ENCODE peak calls at places on chromosomes 12 and 14, in six cellular contexts. H, S, B, X, P and C are unnamed samples.

GRCh38 chr14:96889091-96889490 is 91.9 kb downstream of the VRK1 start:
- DNase-seq in H (no peak), X (no peak), B (no peak), S (no peak), P (no peak), C (no peak)

GRCh38 chr12:120708646-120709045 is 1.6 kb upstream of the UNC119B start:
- DNase-seq in S (no peak), B (no peak), P (no peak), H (no peak), X (no peak), C (no peak)

GRCh38 chr12:46209914-46210834 is 58.7 kb downstream of the SLC38A1 start:
- DNase-seq in X (peak), P (no peak), B (peak), S (no peak), H (no peak), C (no peak)

GRCh38 chr14:51612449-51612848 is 39.3 kb upstream of the FRMD6 start:
- DNase-seq in B (no peak), P (no peak), S (no peak), H (no peak), X (no peak), C (no peak)

GRCh38 chr14:102116361-102117180 is 23.1 kb upstream of the WDR20 start:
- DNase-seq in B (no peak), X (no peak), P (no peak), S (no peak), H (no peak), C (no peak)

GRCh38 chr12:9756756-9757155 is 3.9 kb downstream of the CD69 start:
- DNase-seq in S (no peak), B (no peak), P (no peak), X (no peak), H (no peak), C (no peak)

GRCh38 chr12:122725452-122725851 is 5.2 kb downstream of the HCAR1 start:
- DNase-seq in S (no peak), B (no peak), P (no peak), H (no peak), X (no peak), C (no peak)

GRCh38 chr14:57405562-57405961 is 15.2 kb downstream of the NAA30 start:
- DNase-seq in B (no peak), P (no peak), H (no peak), S (no peak), X (no peak), C (no peak)

GRCh38 chr12:111093428-111094142 is 173.2 kb upstream of the MYL2 start:
- DNase-seq in H (no peak), P (no peak), X (no peak), S (no peak), B (peak), C (no peak)

GRCh38 chr14:24911324-24912095 is 138.4 kb downstream of the STXBP6 start:
- DNase-seq in P (no peak), B (peak), S (no peak), H (no peak), X (no peak), C (no peak)

GRCh38 chr12:82358200-82359114 is at the start of the genes CCDC59 and METTL25:
- DNase-seq in X (peak), P (peak), H (peak), B (peak), S (peak), C (peak)
- TF ChIP-seq EP300 in X (no peak), P (peak), H (no peak), B (peak), S (no peak), C (no peak)

DNA sequence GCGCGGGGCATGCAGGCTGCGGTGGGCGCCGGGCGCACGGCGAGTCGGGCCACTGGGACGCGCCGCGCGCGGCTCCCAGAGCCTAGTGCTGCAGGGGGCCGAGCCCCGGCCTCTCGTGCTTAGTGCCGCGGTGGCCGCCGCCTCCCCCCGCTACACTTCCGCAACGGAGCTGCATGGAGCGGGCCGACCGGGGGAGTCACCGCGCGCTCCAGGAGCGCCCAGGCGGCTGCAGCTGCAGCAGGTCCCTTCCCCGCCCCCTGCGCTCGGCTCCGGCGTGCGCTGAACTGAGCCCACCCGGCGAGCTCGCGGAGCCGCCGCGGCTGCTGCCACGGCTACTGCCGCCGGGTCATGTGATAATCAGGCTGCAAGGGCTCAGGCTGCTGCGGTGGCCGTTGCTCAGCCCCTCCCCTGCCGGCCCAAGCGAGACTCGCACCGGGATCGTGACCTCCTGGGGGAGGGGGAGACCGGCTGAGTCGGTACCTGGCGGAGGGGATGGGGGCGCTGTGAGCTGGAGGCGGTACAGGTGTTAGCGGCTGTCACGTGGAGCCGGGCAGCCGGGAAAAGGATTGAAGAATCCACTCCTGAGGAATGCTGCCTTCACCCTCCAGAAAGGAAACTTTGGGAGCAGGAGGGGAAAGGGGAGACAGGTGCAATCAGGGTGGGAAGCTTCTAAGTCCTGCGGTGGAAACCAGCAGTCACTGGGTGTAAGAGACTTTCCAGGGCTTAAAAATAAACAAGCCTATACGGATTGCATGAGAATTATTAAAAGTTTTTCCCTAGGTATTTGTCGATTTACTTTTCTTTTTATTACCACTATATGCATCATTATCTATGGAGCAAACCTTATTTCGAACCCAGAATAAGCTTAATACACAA is at the start of gene PPM1H:
- DNase-seq in S (peak), P (peak), X (peak), B (no peak), H (peak), C (no peak)
- TF ChIP-seq EP300 in S (no peak), P (no peak), X (no peak), B (no peak), H (no peak), C (no peak)

DNA sequence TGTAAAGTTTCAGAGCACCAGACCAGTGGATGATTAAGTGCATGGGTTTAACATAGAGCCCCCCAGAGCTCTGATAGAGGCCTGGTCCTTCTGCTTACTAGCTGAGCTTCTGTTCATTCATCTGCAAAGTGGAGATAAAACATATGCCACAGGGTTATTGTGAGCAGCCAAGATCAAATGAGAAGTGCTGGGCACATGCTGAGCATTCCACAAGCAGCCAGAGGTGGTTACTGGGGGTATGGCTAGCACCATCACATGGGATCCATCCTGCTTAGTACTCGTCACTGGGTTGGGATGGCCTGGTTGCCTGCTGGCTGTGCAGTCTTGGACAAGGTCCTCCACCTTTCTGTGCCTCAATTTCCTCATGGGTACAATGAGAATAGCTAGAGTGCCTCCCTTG is 18.0 kb upstream of the SMUG1 start:
- DNase-seq in B (no peak), X (no peak), P (no peak), H (no peak), S (no peak), C (no peak)
- TF ChIP-seq EP300 in B (no peak), X (no peak), P (no peak), H (no peak), S (no peak), C (no peak)

GRCh38 chr12:508145-508544 is 48.4 kb downstream of the B4GALNT3 start:
- DNase-seq in X (peak), S (no peak), H (no peak), P (no peak), B (no peak), C (no peak)

GRCh38 chr12:509494-509893 is 49.8 kb downstream of the B4GALNT3 start:
- DNase-seq in X (peak), H (no peak), P (no peak), B (no peak), S (no peak), C (no peak)

GRCh38 chr12:505221-505620 is 45.5 kb downstream of the B4GALNT3 start:
- DNase-seq in B (no peak), S (no peak), H (no peak), X (peak), P (no peak), C (no peak)

GRCh38 chr12:508795-509194 is 49.1 kb downstream of the B4GALNT3 start:
- DNase-seq in X (peak), S (no peak), H (no peak), B (no peak), P (no peak), C (no peak)

DNA sequence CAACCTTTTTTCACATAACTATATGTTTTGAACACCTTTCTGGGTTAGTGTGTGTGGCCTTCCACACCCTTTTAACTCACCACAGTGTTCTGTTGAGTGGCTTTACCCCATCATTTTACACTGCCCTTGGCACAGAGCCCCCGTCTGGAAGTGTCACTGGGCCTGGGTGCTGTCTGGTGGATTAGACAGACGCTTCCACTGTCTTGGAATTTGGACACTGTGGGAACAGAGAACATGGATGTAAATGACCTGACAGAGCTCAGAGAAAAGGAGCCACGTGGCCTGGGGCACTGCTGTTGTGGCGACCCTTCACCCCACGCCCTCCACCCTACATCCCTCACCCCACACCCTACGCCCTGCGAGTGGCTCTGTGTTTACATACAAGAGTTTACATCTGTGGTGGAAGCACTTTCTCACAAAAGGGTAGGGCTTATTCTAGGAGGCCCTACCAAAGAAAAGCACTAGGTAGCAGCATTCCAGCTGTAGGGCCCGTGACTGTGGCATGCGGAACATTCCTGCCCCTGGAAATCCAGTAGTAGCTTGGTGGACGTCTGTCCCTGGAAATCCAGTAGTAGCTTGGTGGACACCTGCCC is 47.6 kb downstream of the B4GALNT3 start:
- DNase-seq in S (no peak), H (no peak), X (peak), B (no peak), P (no peak), C (no peak)
- TF ChIP-seq EP300 in S (no peak), H (no peak), X (no peak), B (no peak), P (no peak), C (no peak)

DNA sequence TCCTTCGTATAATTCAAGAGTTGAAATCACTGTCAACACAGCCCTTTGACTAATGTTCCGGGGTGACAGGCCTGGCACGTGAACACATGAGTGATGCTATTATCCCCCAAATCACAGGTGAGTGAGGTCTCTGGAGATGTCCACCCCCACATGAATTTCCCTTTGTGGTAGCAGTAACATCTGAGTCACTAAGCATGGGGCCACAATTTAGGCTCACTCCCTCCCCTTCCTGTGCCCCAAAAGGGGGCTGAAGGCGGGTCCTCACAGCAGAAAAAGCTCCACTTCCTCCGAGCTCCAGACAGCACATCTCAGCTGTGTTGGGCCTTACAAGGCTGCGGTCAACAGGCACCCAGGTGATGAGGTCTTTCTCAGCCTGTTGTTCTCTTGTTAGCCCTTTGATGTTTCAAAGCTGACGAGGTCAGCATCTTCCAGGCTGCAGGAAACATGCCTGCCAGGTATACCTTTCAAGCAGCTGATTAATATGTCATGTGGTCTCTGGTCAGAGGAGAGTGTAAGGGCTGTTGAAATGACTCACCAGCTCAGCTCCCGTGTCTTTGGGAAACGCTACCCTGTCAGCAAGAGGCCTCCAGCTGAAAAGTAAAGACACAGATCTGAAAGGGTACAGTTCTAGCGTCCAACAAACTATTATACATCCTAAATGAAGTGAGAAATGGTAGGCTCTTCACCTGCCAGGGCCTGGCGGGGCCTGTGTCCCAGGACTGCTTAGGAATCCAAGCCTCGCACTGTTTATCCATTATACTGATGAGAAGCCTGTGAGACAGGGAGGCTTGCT is 107.3 kb downstream of the ZFP36L1 start:
- DNase-seq in B (peak), H (no peak), P (no peak), S (no peak), X (no peak), C (no peak)
- TF ChIP-seq EP300 in B (no peak), H (no peak), P (no peak), S (no peak), X (no peak), C (peak)

DNA sequence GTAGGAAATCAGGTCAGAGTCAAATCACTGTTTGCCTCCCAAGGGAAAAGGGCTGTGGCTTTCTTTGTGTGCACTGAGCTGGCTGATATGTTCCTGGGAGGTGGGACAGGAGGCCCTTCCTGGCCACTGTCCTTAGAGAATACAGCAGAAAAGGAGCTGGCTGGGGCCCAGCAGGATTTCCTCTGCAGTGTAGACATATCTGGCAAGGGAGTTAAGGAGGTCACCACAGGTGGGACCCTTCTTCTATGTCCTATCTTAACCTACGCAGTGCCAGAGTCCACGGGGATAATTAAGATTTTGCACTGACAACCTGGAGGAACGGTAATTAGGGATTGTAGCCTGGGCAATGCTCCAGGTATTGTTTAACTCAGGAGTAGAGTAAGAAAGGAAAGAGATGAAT is 145.3 kb downstream of the NTF3 start:
- DNase-seq in B (no peak), H (no peak), X (no peak), S (no peak), P (no peak), C (no peak)
- TF ChIP-seq EP300 in B (no peak), H (no peak), X (no peak), S (no peak), P (no peak), C (no peak)

GRCh38 chr12:101653503-101653902 is 43.9 kb upstream of the CHPT1 start:
- DNase-seq in B (no peak), X (no peak), H (no peak), S (no peak), P (no peak), C (no peak)
- TF ChIP-seq EP300 in B (no peak), X (no peak), H (no peak), S (no peak), P (no peak), C (no peak)

GRCh38 chr12:102964872-102965271 is 7.4 kb downstream of the ASCL1 start:
- DNase-seq in X (peak), P (no peak), H (no peak), S (peak), B (no peak), C (no peak)
- TF ChIP-seq EP300 in X (no peak), P (no peak), H (no peak), S (no peak), B (no peak), C (no peak)

DNA sequence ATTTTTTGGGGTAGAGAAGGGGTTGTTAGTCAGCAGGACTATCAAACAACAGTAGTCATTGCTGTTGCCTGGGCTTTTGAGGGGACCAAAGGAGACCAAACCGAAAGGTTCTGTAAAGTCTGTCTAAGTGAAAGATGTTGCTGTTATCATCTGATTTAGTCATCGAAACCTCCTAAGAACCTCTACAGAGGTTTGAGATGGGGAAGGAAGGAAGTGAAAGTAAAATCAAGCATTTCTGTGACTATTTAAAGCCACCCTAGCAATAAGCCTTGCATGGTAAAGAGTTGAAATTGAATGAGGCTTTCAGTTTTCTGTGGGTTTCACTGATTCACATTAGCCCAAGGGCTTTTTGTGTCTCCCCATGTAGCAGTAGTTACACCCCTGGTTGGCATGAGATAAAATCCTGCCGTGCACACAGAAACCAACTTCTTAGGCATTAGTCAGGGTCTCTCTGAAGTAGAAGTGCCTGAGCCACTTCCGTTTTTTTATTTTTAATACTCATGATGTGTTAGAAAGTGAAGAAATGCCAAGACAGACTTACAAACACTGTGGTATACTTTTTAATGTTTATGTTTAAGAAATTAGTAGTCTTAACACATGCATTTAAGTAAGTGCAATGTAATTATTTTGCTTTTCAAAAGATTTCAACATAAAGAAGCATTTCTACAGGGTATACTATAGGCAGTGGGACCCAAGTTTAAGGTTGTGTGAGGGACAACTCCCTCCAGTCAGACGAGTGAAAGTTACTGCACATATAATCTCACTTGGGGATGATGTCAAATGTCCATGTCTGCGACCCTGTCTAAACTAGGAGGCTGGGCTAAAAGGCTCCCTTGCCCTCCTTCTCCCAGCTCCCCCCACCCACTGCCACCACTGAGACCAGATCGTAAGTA is 50.4 kb downstream of the DYRK2 start:
- DNase-seq in S (no peak), P (no peak), H (no peak), B (peak), X (no peak), C (no peak)
- TF ChIP-seq EP300 in S (no peak), P (no peak), H (no peak), B (peak), X (no peak), C (no peak)

GRCh38 chr12:104456950-104457745 is 400 bp downstream of the CHST11 start:
- DNase-seq in X (peak), P (peak), B (no peak), S (peak), H (peak), C (no peak)

GRCh38 chr12:104455594-104456416 is 943 bp upstream of the CHST11 start:
- DNase-seq in S (no peak), P (no peak), X (no peak), B (no peak), H (no peak), C (no peak)

GRCh38 chr12:104454997-104455396 is 1.8 kb upstream of the CHST11 start:
- DNase-seq in B (no peak), H (no peak), S (peak), X (no peak), P (no peak), C (no peak)

GRCh38 chr12:104457746-104458644 is 1.2 kb downstream of the CHST11 start:
- DNase-seq in P (peak), H (peak), B (no peak), S (peak), X (peak), C (no peak)

GRCh38 chr12:104456417-104456949 is at the start of gene CHST11:
- DNase-seq in X (peak), B (no peak), P (peak), S (peak), H (peak), C (peak)
- TF ChIP-seq EP300 in X (no peak), B (peak), P (peak), S (peak), H (no peak), C (no peak)